ENCODE peak calls at places on chromosomes 12 and 14, in nine cellular contexts. U is astrocyte of the spinal cord, W is lower lobe of right lung, I is Calu3, E is dorsolateral prefrontal cortex, B is thoracic aorta, C is astrocyte, G is foreskin fibroblast, H is osteoblast. N is an unnamed sample.

GRCh38 chr12:77060136-77060882 is 5.1 kb downstream of the E2F7 start:
- DNase-seq in I (no peak), E (no peak), B (no peak), U (no peak), W (no peak), G (no peak), C (no peak), H (no peak), N (no peak)

GRCh38 chr12:131210506-131211278 is 257.0 kb downstream of the ADGRD1 start:
- DNase-seq in E (no peak), G (no peak), I (no peak), U (no peak), H (peak; percentile 61), B (no peak), C (no peak), W (peak; percentile 22), N (no peak)

GRCh38 chr14:69055125-69055524 is 76.0 kb upstream of the ACTN1 start:
- DNase-seq in U (peak; percentile 97), C (peak; percentile 98), B (no peak), I (no peak), G (no peak), H (peak; percentile 92), W (no peak), E (no peak), N (no peak)

GRCh38 chr12:9969673-9970072 is 1.5 kb upstream of the CLEC12A start:
- DNase-seq in B (no peak), H (no peak), U (no peak), W (no peak), I (no peak), G (no peak), C (no peak), E (no peak), N (no peak)

GRCh38 chr12:11707535-11707934 is 58.1 kb downstream of the ETV6 start:
- DNase-seq in E (no peak), G (no peak), I (peak; percentile 69), C (no peak), H (no peak), U (no peak), W (no peak), B (no peak), N (no peak)

GRCh38 chr14:101809671-101810514 is 48.4 kb downstream of the PPP2R5C start:
- DNase-seq in H (peak; percentile 85), U (peak; percentile 96), C (peak; percentile 93), E (peak; percentile 92), G (peak; percentile 94), B (peak; percentile 56), W (peak; percentile 86), I (peak; percentile 87), N (peak; percentile 86)

GRCh38 chr12:84270470-84271140 is 642.0 kb downstream of the SLC6A15 start:
- DNase-seq in B (no peak), C (no peak), H (no peak), G (no peak), I (no peak), W (no peak), U (no peak), E (no peak), N (no peak)

GRCh38 chr12:40312982-40313576 is 88.3 kb downstream of the LRRK2 start:
- DNase-seq in H (no peak), G (peak; percentile 57), E (no peak), U (peak; percentile 55), B (no peak), W (no peak), C (peak; percentile 2), I (peak; percentile 1), N (peak; percentile 4)

GRCh38 chr14:42804146-42804545 is 1197.5 kb downstream of the LRFN5 start:
- DNase-seq in C (no peak), W (no peak), U (no peak), H (no peak), B (no peak), G (no peak), I (no peak), E (no peak), N (no peak)

GRCh38 chr14:31898835-31899528 is 178.1 kb upstream of the ARHGAP5 start:
- DNase-seq in H (no peak), G (no peak), B (no peak), U (no peak), I (no peak), W (no peak), E (no peak), C (no peak), N (no peak)

GRCh38 chr14:58151264-58151700 is 731 bp downstream of the ARMH4 start:
- DNase-seq in G (peak; percentile 19), H (peak; percentile 72), W (no peak), E (no peak), I (peak; percentile 3), B (no peak), C (no peak), U (peak; percentile 20), N (no peak)

GRCh38 chr14:93978735-93979134 is 2.4 kb upstream of the ASB2 start:
- DNase-seq in B (no peak), G (no peak), C (no peak), U (no peak), I (no peak), H (no peak), E (no peak), W (no peak), N (no peak)

GRCh38 chr12:1279050-1279449 is 288.0 kb downstream of the ERC1 start:
- DNase-seq in W (no peak), H (peak; percentile 56), C (no peak), B (no peak), G (no peak), U (peak; percentile 14), I (no peak), E (no peak), N (no peak)

GRCh38 chr14:70078329-70078728 is 110.4 kb downstream of the SLC8A3 start:
- DNase-seq in G (no peak), C (no peak), E (no peak), H (no peak), B (no peak), U (no peak), I (no peak), W (no peak), N (no peak)

GRCh38 chr14:67853207-67853606 is 33.6 kb downstream of the RAD51B start:
- DNase-seq in W (no peak), H (no peak), U (no peak), E (no peak), I (no peak), B (no peak), C (no peak), G (no peak), N (no peak)

GRCh38 chr14:67856806-67857205 is 37.2 kb downstream of the RAD51B start:
- DNase-seq in C (peak; percentile 69), E (no peak), B (no peak), U (peak; percentile 69), I (no peak), G (no peak), W (no peak), H (peak; percentile 31), N (no peak)

GRCh38 chr14:67859169-67859749 is 39.7 kb downstream of the RAD51B start:
- DNase-seq in C (no peak), H (no peak), W (no peak), U (no peak), B (no peak), G (peak; percentile 23), I (no peak), E (no peak), N (no peak)

GRCh38 chr14:67853748-67854147 is 34.2 kb downstream of the RAD51B start:
- DNase-seq in W (no peak), C (no peak), B (no peak), G (no peak), H (no peak), U (no peak), E (no peak), I (no peak), N (no peak)

GRCh38 chr14:67857778-67858350 is 38.3 kb downstream of the RAD51B start:
- DNase-seq in I (no peak), B (no peak), W (no peak), G (no peak), H (no peak), U (no peak), C (no peak), E (no peak), N (no peak)
- TF ChIP-seq CTCF in I (no peak), B (no peak), W (no peak), G (no peak), H (no peak), U (no peak), C (no peak), E (no peak), N (no peak)

DNA sequence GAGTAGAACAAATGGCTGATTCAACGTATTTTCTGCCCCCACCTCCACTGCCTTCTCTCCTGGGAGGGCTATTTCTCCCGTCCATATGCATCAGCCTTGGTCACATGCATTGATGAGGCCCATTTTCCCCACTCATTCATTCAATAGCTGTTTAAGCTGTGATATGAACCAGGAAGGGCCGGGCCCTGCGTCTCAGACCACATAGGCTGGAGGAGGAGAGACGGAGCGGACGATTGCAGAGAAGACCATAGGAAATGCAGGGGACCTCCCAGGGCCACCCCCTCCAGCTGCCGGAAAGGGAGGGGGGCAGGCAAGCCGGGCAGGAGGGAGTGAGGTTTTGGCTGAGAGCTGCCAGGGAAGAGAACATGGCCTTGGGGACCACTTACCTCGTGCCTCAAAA is 104.4 kb upstream of the TMEM132D start:
- DNase-seq in I (no peak), H (no peak), G (no peak), U (no peak), E (no peak), B (no peak), W (no peak), C (no peak), N (no peak)
- TF ChIP-seq CTCF in I (no peak), H (no peak), G (no peak), U (no peak), E (no peak), B (no peak), W (no peak), C (no peak), N (no peak)

DNA sequence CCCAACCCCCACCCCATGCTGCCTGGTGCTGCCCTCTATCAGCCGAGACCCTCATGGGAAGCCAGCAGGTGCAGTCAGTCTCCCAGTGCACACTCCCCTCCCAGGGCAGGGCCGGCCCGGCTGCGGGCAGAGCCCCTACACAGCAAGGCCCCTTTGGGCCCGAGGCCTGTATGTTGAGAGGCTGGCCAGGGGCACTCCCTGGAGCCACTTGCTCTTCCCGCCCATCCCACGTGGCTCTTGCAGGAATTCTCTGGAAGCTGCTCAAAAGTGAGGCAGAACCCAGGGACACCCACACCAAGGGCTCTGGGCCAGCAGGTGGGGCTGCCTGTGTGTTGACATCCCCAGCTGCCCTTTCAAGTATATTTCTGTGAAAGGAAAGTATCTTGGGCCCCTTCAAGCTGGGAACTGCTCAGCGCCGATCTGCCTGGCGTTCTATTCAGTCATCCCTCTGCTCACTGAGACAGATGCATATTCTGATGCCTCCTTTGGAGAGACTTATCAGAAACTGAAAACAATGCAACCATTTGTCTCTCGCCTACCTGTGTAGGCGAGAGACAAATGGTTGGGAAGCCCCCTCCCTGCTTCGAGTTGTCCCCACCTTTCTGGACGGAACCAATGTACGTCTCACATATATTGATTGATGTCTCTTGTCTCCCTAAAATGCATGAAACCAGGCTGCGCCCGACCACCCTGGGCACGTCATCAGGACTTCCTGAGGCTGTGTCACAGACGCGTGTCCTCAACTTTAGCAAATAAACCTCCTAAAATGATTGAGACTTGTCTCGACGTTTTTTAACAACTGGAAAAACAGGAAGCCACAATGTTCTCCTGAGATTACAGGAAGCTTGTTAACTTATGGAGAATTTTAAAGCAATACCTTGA is 6.0 kb downstream of the GPR132 start:
- DNase-seq in I (no peak), W (peak; percentile 80), H (peak; percentile 85), G (no peak), B (no peak), E (no peak), U (no peak), C (no peak), N (no peak)
- TF ChIP-seq CTCF in I (no peak), W (no peak), H (no peak), G (no peak), B (no peak), E (no peak), U (no peak), C (no peak), N (no peak)

GRCh38 chr14:36605506-36605857 is 23.1 kb upstream of the NKX2-8 start:
- DNase-seq in U (no peak), H (no peak), B (no peak), C (no peak), E (no peak), W (no peak), G (no peak), I (no peak), N (no peak)
- TF ChIP-seq CTCF in U (peak; percentile 18), H (no peak), B (no peak), C (no peak), E (no peak), W (no peak), G (no peak), I (no peak), N (peak; percentile 29)